ENCODE peak calls at places on chromosomes 2 and 18, in ten cellular contexts. T is occipital lobe; X is astrocyte of the spinal cord; I is GM13976; B is activated naive CD4-positive, alpha-beta T cell; U is AG09319; F is GM23338; Q is WTC11; L is cardiac muscle cell; Y is NCI-H748 treated with DMSO at 0.1 percent for 48 hours. R is an unnamed sample.

GRCh38 chr2:72862239-72862988 is 24.8 kb upstream of the SPR start:
- DNase-seq in Q (peak; percentile 96), L (peak; percentile 94), X (peak; percentile 89), U (peak; percentile 67), B (peak; percentile 81), T (peak; percentile 86), I (peak; percentile 88), F (peak; percentile 96), Y (peak; percentile 39), R (peak; percentile 89)

GRCh38 chr2:10245021-10245420 is 57.7 kb upstream of the HPCAL1 start:
- DNase-seq in L (no peak), U (no peak), I (no peak), T (no peak), X (no peak), Q (peak; percentile 5), Y (no peak), B (no peak), F (no peak), R (peak; percentile 53)

GRCh38 chr2:45120546-45120945 is 111.3 kb upstream of the SIX2 start:
- DNase-seq in Y (no peak), B (no peak), F (no peak), U (no peak), I (no peak), L (no peak), X (peak; percentile 49), Q (no peak), T (no peak), R (no peak)

GRCh38 chr2:104443137-104443536 is 410.8 kb upstream of the POU3F3 start:
- DNase-seq in U (no peak), Y (no peak), F (no peak), L (no peak), I (no peak), T (no peak), Q (no peak), B (no peak), X (no peak), R (no peak)

GRCh38 chr2:151762694-151763093 is 28.4 kb upstream of the NEB start:
- DNase-seq in L (no peak), T (no peak), I (no peak), B (no peak), Q (no peak), X (no peak), U (peak; percentile 16), F (no peak), Y (no peak), R (no peak)

GRCh38 chr2:7945080-7945479 is 736.8 kb upstream of the ID2 start:
- DNase-seq in X (no peak), Q (no peak), T (no peak), F (no peak), I (no peak), Y (no peak), U (no peak), L (no peak), B (no peak), R (no peak)

GRCh38 chr2:71938108-71938507 is 209.6 kb downstream of the CYP26B1 start:
- DNase-seq in U (no peak), L (no peak), Q (no peak), I (no peak), Y (no peak), X (no peak), T (no peak), B (no peak), F (no peak), R (no peak)

GRCh38 chr2:28695245-28695647 is 56.4 kb upstream of the PPP1CB start:
- DNase-seq in Q (no peak), X (no peak), Y (no peak), I (no peak), T (no peak), U (no peak), L (no peak), F (peak; percentile 32), B (no peak), R (peak; percentile 41)

GRCh38 chr2:43114210-43114609 is 112.2 kb downstream of the ZFP36L2 start:
- DNase-seq in Y (no peak), I (no peak), B (no peak), Q (no peak), L (peak; percentile 41), U (no peak), T (no peak), F (no peak), X (peak; percentile 32), R (no peak)

GRCh38 chr2:231181848-231182247 is 16.6 kb upstream of the ARMC9 start:
- DNase-seq in F (no peak), L (peak; percentile 61), X (peak; percentile 33), U (no peak), Q (no peak), Y (no peak), I (peak; percentile 64), B (no peak), T (no peak), R (peak; percentile 25)

GRCh38 chr2:62461707-62462106 is 44.3 kb downstream of the TMEM17 start:
- DNase-seq in Q (no peak), T (peak; percentile 13), I (no peak), L (no peak), F (no peak), Y (no peak), X (peak; percentile 70), B (no peak), U (no peak), R (no peak)

GRCh38 chr2:222470802-222471468 is 46.6 kb downstream of the SGPP2 start:
- DNase-seq in I (no peak), L (no peak), X (no peak), F (peak; percentile 49), Q (no peak), T (no peak), B (no peak), U (no peak), Y (no peak), R (no peak)

GRCh38 chr2:69375494-69376353 is 11.3 kb downstream of the GFPT1 start:
- DNase-seq in Q (no peak), Y (peak; percentile 57), B (no peak), L (peak; percentile 58), T (no peak), I (peak; percentile 47), U (no peak), X (no peak), F (peak; percentile 79), R (no peak)

GRCh38 chr18:11389281-11389680 is 220.1 kb upstream of the SLC35G4 start:
- DNase-seq in Q (no peak), I (no peak), B (no peak), F (no peak), L (no peak), U (no peak), Y (no peak), T (no peak), X (no peak), R (no peak)

GRCh38 chr18:61892683-61893303 is at the start of gene RNF152:
- DNase-seq in Q (peak; percentile 53), T (no peak), B (peak; percentile 3), I (peak; percentile 37), X (peak; percentile 27), U (no peak), F (peak; percentile 71), L (peak; percentile 30), Y (peak; percentile 70), R (no peak)

GRCh38 chr2:9638532-9638931 is 7.7 kb upstream of the YWHAQ start:
- DNase-seq in U (peak; percentile 85), X (peak; percentile 95), I (no peak), T (peak; percentile 88), L (peak; percentile 95), Y (no peak), Q (no peak), F (no peak), B (no peak), R (peak; percentile 71)

GRCh38 chr2:66443183-66443976 is 8.5 kb downstream of the MEIS1 start:
- DNase-seq in B (no peak), T (no peak), L (no peak), Y (no peak), X (peak; percentile 74), U (no peak), Q (peak; percentile 21), I (no peak), F (peak; percentile 40), R (no peak)

GRCh38 chr18:78323453-78324230 is 656.0 kb upstream of the SALL3 start:
- DNase-seq in U (no peak), F (no peak), I (no peak), X (no peak), T (no peak), L (no peak), Y (no peak), Q (no peak), B (no peak), R (no peak)

GRCh38 chr2:84829693-84830092 is 51.2 kb downstream of the TRABD2A start:
- DNase-seq in I (no peak), Y (no peak), L (no peak), X (no peak), T (no peak), Q (no peak), B (no peak), F (no peak), U (no peak), R (no peak)

GRCh38 chr2:75186829-75187228 is 12.5 kb downstream of the TACR1 start:
- DNase-seq in T (no peak), Y (no peak), X (no peak), L (peak; percentile 41), I (no peak), U (no peak), B (no peak), Q (no peak), F (no peak), R (no peak)

GRCh38 chr2:82857952-82858351 is 1601.1 kb downstream of the SUCLG1 start:
- DNase-seq in F (no peak), T (no peak), U (no peak), B (no peak), Y (no peak), L (peak; percentile 48), I (no peak), X (no peak), Q (no peak), R (no peak)

GRCh38 chr2:10947005-10947440 is 35.3 kb downstream of the KCNF1 start:
- DNase-seq in B (no peak), I (no peak), X (peak; percentile 28), Y (no peak), Q (no peak), F (no peak), L (no peak), T (no peak), U (no peak), R (peak; percentile 84)

GRCh38 chr18:77223653-77224052 is 26.0 kb upstream of the GALR1 start:
- DNase-seq in L (peak; percentile 60), T (no peak), Y (no peak), Q (no peak), F (no peak), B (no peak), I (no peak), X (peak; percentile 54), U (no peak), R (no peak)

GRCh38 chr2:57758686-57759085 is 287.9 kb upstream of the VRK2 start:
- DNase-seq in F (no peak), T (no peak), I (no peak), X (no peak), Y (no peak), U (no peak), Q (no peak), B (no peak), L (peak; percentile 1), R (no peak)

GRCh38 chr2:204197601-204198000 is 261.0 kb downstream of the ICOS start:
- DNase-seq in B (no peak), Y (no peak), X (no peak), I (no peak), U (no peak), T (no peak), L (no peak), F (no peak), Q (no peak), R (no peak)